ENCODE peak calls at places on chromosome 5, in five cellular contexts. Z is NCI-H2029 treated with DMSO at 0.1 percent for 48 hours, F is T-helper 9 cell, T is AG10803, Q is NCI-H1694. X is an unnamed sample.

GRCh38 chr5:87099246-87099914 is 168.3 kb upstream of the RASA1 start:
- DNase-seq in Z (no peak), F (no peak), T (no peak), Q (no peak), X (no peak)

GRCh38 chr5:82387819-82388166 is 109.6 kb upstream of the RPS23 start:
- DNase-seq in Z (no peak), F (no peak), T (no peak), Q (no peak), X (no peak)

GRCh38 chr5:180304431-180305375 is 12.8 kb upstream of the MAPK9 start:
- DNase-seq in Z (no peak), F (no peak), T (no peak), Q (no peak), X (no peak)

GRCh38 chr5:71836084-71836483 is 117.0 kb downstream of the CARTPT start:
- DNase-seq in Z (no peak), F (no peak), T (no peak), Q (no peak), X (peak)

GRCh38 chr5:141637693-141638419 is 1.1 kb downstream of the RELL2 start:
- DNase-seq in Z (no peak), F (peak), T (peak), Q (no peak), X (peak)

GRCh38 chr5:52725065-52725746 is 62.5 kb upstream of the ITGA1 start:
- DNase-seq in Z (peak), F (peak), T (peak), Q (no peak), X (no peak)

GRCh38 chr5:148443998-148444397 is 60.2 kb downstream of the FBXO38 start:
- DNase-seq in Z (peak), F (peak), T (peak), Q (peak), X (peak)

GRCh38 chr5:175728316-175728715 is 70.4 kb downstream of the HRH2 start:
- DNase-seq in Z (no peak), F (no peak), T (no peak), Q (no peak), X (peak)

GRCh38 chr5:34494111-34494755 is 161.9 kb upstream of the RAI14 start:
- DNase-seq in Z (no peak), F (no peak), T (peak), Q (no peak), X (peak)

GRCh38 chr5:125372694-125373621 is 626.5 kb upstream of the ZNF608 start:
- DNase-seq in Z (peak), F (no peak), T (peak), Q (peak), X (peak)

GRCh38 chr5:118965913-118966312 is 22.4 kb downstream of the DTWD2 start:
- DNase-seq in Z (no peak), F (no peak), T (no peak), Q (no peak), X (no peak)

GRCh38 chr5:40273936-40274335 is 405.8 kb upstream of the PTGER4 start:
- DNase-seq in Z (no peak), F (no peak), T (no peak), Q (no peak), X (no peak)

GRCh38 chr5:172944741-172945140 is 14.5 kb upstream of the RPL26L1 start:
- DNase-seq in Z (no peak), F (no peak), T (no peak), Q (no peak), X (peak)

GRCh38 chr5:127009784-127010183 is 20.6 kb downstream of the MARCHF3 start:
- DNase-seq in Z (no peak), F (no peak), T (no peak), Q (no peak), X (no peak)

GRCh38 chr5:111392181-111392580 is 120.2 kb downstream of the STARD4 start:
- DNase-seq in Z (no peak), F (no peak), T (no peak), Q (no peak), X (no peak)

GRCh38 chr5:176492431-176492830 is 44.2 kb downstream of the FAF2 start:
- DNase-seq in Z (no peak), F (no peak), T (peak), Q (no peak), X (peak)

GRCh38 chr5:98805070-98805469 is 31.6 kb downstream of the RGMB start:
- DNase-seq in Z (no peak), F (no peak), T (no peak), Q (no peak), X (no peak)

GRCh38 chr5:37043693-37044092 is 167.1 kb downstream of the NIPBL start:
- DNase-seq in Z (no peak), F (no peak), T (no peak), Q (peak), X (peak)

GRCh38 chr5:14400085-14400484 is 181.5 kb upstream of the OTULINL start:
- DNase-seq in Z (no peak), F (no peak), T (peak), Q (no peak), X (peak)

GRCh38 chr5:93044860-93045666 is 536.0 kb downstream of the NR2F1-AS1 start:
- DNase-seq in Z (no peak), F (no peak), T (no peak), Q (no peak), X (no peak)

GRCh38 chr5:154943527-154943926 is 2.7 kb downstream of the MRPL22 start:
- DNase-seq in Z (no peak), F (no peak), T (no peak), Q (no peak), X (no peak)

GRCh38 chr5:40477856-40478546 is 201.7 kb upstream of the PTGER4 start:
- DNase-seq in Z (no peak), F (no peak), T (peak), Q (no peak), X (peak)

GRCh38 chr5:178625679-178626483 is 969 bp downstream of the CLK4 start:
- DNase-seq in Z (no peak), F (no peak), T (peak), Q (no peak), X (peak)

GRCh38 chr5:23446436-23446835 is 61.0 kb upstream of the PRDM9 start:
- DNase-seq in Z (no peak), F (no peak), T (no peak), Q (no peak), X (peak)

GRCh38 chr5:179264641-179265528 is 80.4 kb downstream of the ADAMTS2 start:
- DNase-seq in Z (no peak), F (no peak), T (no peak), Q (no peak), X (no peak)

GRCh38 chr5:149912226-149912864 is 32.2 kb downstream of the PDE6A start:
- DNase-seq in Z (no peak), F (no peak), T (no peak), Q (no peak), X (no peak)

GRCh38 chr5:83577036-83577636 is 105.6 kb downstream of the VCAN start:
- DNase-seq in Z (no peak), F (no peak), T (no peak), Q (no peak), X (no peak)

GRCh38 chr5:159531554-159532105 is 201.3 kb upstream of the IL12B start:
- DNase-seq in Z (no peak), F (no peak), T (no peak), Q (no peak), X (peak)

GRCh38 chr5:17308326-17309065 is 91.1 kb downstream of the BASP1 start:
- DNase-seq in Z (no peak), F (no peak), T (no peak), Q (no peak), X (peak)

GRCh38 chr5:176650354-176650884 is 3.1 kb downstream of the TSPAN17 start:
- DNase-seq in Z (no peak), F (no peak), T (no peak), Q (no peak), X (no peak)

GRCh38 chr5:178150977-178151734 is 2.5 kb downstream of the NHP2 start:
- DNase-seq in Z (no peak), F (no peak), T (no peak), Q (no peak), X (peak)

GRCh38 chr5:77145666-77146065 is 58.6 kb upstream of the ZBED3 start:
- DNase-seq in Z (no peak), F (no peak), T (peak), Q (no peak), X (peak)

GRCh38 chr5:69166686-69167487 is at the start of gene CCNB1:
- DNase-seq in Z (peak), F (peak), T (peak), Q (peak), X (peak)

X was measured in GM23248.